ENCODE peak calls at places on chromosome 1, in five cellular contexts. U is uterus, G is left ventricle myocardium inferior, X is psoas muscle, K is fibroblast of lung. Y is an unnamed sample. For H3K36me3, the result is how much of the 10 kb centered on the place peaks cover.

GRCh38 chr1:202615501-202616354 is 94.5 kb downstream of the SYT2 start:
- DNase-seq in U (no peak), G (peak), X (peak), K (peak), Y (peak)

GRCh38 chr1:27658951-27659496 is 13.0 kb downstream of the IFI6 start:
- DNase-seq in U (no peak), G (no peak), X (peak), K (peak), Y (peak)

GRCh38 chr1:54207287-54207686 is 7.3 kb downstream of the MRPL37 start:
- DNase-seq in U (no peak), G (no peak), X (no peak), K (no peak), Y (no peak)

GRCh38 chr1:16215882-16216753 is 3.7 kb upstream of the ARHGEF19 start:
- DNase-seq in U (peak), G (peak), X (peak), K (peak), Y (no peak)

GRCh38 chr1:106447466-106447865 is 609.0 kb upstream of the PRMT6 start:
- DNase-seq in U (no peak), G (no peak), X (no peak), K (no peak), Y (no peak)

GRCh38 chr1:168507271-168507670 is 36.5 kb downstream of the XCL2 start:
- DNase-seq in U (no peak), G (no peak), X (no peak), K (no peak), Y (no peak)

GRCh38 chr1:205449750-205450443 is 5.9 kb downstream of the BLACAT1 start:
- DNase-seq in U (peak), G (no peak), X (no peak), K (peak), Y (peak)

GRCh38 chr1:226577401-226578180 is 29.0 kb downstream of the STUM start:
- DNase-seq in U (no peak), G (no peak), X (no peak), K (no peak), Y (no peak)

GRCh38 chr1:170351368-170351946 is 180.5 kb upstream of the GORAB start:
- DNase-seq in U (no peak), G (no peak), X (no peak), K (no peak), Y (no peak)

GRCh38 chr1:219074084-219074728 is 99.5 kb upstream of the LYPLAL1 start:
- DNase-seq in U (no peak), G (no peak), X (no peak), K (no peak), Y (no peak)

GRCh38 chr1:152962876-152963415 is 7.5 kb upstream of the SPRR4 start:
- DNase-seq in U (no peak), G (no peak), X (no peak), K (no peak), Y (no peak)

GRCh38 chr1:1069711-1070676 is 4.1 kb downstream of the RNF223 start:
- DNase-seq in U (no peak), G (no peak), X (no peak), K (no peak), Y (no peak)

GRCh38 chr1:204647114-204647804 is 38.3 kb downstream of the LRRN2 start:
- DNase-seq in U (no peak), G (no peak), X (no peak), K (peak), Y (no peak)

GRCh38 chr1:180462099-180462498 is 40.3 kb downstream of the ACBD6 start:
- DNase-seq in U (no peak), G (no peak), X (no peak), K (peak), Y (no peak)

GRCh38 chr1:58679463-58679862 is 20.4 kb downstream of the MYSM1 start:
- DNase-seq in U (no peak), G (no peak), X (no peak), K (no peak), Y (no peak)
- H3K36me3 ChIP-seq in U (under half), G (half or more), X (half or more), K (under half), Y (half or more)

DNA sequence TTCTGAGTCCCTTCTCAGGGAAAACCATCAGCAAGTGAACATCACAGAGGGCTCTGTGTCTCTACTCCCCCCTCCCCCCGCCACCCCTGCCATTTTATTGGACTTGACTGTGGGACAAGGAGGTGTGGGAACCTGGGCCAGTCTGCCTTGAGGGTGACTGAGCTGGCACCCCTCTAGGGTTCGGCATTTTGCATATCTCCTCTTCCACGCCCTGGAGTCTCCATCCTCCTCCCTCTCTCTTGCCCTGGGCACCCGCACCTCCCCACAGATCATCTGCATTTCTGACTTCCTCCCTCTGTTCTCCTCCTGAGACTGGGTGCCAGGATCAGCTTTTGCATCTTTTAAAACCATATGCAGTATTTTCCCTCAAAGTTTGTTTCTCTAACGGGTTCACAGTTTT is 107.1 kb upstream of the ERRFI1 start:
- DNase-seq in U (no peak), G (no peak), X (no peak), K (no peak), Y (no peak)
- H3K36me3 ChIP-seq in U (under half), G (under half), X (under half), K (under half), Y (under half)

DNA sequence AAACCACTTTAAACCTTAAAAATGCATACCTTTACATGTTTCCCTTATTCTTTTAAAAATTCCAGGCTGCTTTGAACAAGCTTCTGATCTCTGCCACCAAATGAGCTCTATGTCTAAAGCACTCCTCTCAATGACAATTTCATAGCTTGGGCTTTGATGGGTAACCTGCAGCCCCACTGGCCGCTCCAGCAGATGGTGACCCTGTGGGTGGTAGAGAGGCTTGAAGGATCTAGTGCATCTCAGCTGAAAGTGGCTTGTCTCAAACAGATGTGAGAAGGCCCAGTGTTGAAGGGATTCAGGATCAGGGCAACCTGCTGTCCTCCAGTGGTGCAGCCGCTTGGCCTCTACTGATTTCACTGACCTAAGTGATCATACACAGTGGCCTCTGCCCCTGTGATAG is 84.7 kb upstream of the IRF2BP2 start:
- DNase-seq in U (no peak), G (no peak), X (no peak), K (no peak), Y (no peak)
- H3K36me3 ChIP-seq in U (under half), G (under half), X (under half), K (under half), Y (under half)

GRCh38 chr1:42676534-42677087 is 5.6 kb upstream of the YBX1 start:
- DNase-seq in U (no peak), G (peak), X (no peak), K (no peak), Y (no peak)

GRCh38 chr1:42675467-42675866 is 6.8 kb upstream of the YBX1 start:
- DNase-seq in U (no peak), G (no peak), X (no peak), K (no peak), Y (no peak)

GRCh38 chr1:42670425-42670824 is 11.8 kb upstream of the YBX1 start:
- DNase-seq in U (no peak), G (no peak), X (no peak), K (no peak), Y (no peak)

GRCh38 chr1:42674214-42674613 is 8.0 kb upstream of the YBX1 start:
- DNase-seq in U (no peak), G (no peak), X (no peak), K (peak), Y (no peak)

DNA sequence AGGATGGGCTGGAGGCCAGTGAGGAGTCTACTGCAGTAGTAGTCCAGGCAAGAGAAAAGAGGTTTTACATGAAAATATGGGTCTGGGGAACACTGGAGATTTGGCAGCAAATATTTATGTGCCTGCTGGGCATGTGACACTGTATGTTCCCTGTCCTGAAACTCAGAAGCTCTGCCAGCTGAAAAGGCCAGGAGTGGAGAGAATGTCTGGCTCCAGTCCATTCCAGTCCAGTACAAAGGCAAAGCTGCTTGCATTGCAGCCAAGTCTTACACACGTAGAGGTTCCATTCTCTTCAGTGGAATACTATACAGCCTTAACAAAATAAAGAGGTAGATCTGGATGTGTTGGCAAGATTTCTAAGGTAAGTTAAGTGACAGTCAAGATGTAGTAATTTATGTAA is 7.5 kb upstream of the YBX1 start:
- DNase-seq in U (no peak), G (peak), X (no peak), K (no peak), Y (no peak)
- H3K36me3 ChIP-seq in U (under half), G (under half), X (under half), K (under half), Y (under half)

GRCh38 chr1:31912839-31913239 is 25.3 kb downstream of the PTP4A2 start:
- DNase-seq in U (no peak), G (no peak), X (no peak), K (no peak), Y (no peak)
- H3K36me3 ChIP-seq in U (under half), G (half or more), X (half or more), K (under half), Y (half or more)

Y was measured in RWPE2.